ENCODE peak calls at places on chromosomes 13 and 19, in eight cellular contexts. X is neural crest cell; F is stimulated activated CD4-positive, alpha-beta T cell treated with anti-CD3 and anti-CD28 coated beads, Interleukin-15, amount 100 ng/mL, for 1 hour; R is CD4-positive, alpha-beta T cell; S is ELF-1; I is NCI-H510A treated with DMSO at 0.1 percent for 48 hours; T is activated CD4-positive, alpha-beta T cell treated with anti-CD3 and anti-CD28 coated beads, Interleukin-2, amount 50 U/mL, for 4 hours; A is NCI-H1417. P is an unnamed sample.

GRCh38 chr19:16143399-16144215 is at the start of gene HSH2D:
- DNase-seq in X (no peak), F (peak), R (peak), S (peak), I (peak), T (peak), A (peak), P (peak)

GRCh38 chr13:77016888-77017623 is 9.9 kb downstream of the FBXL3 start:
- DNase-seq in X (no peak), F (no peak), R (no peak), S (no peak), I (no peak), T (no peak), A (no peak), P (no peak)

GRCh38 chr19:58558623-58559274 is 338 bp upstream of the UBE2M start:
- DNase-seq in X (peak), F (peak), R (peak), S (peak), I (no peak), T (peak), A (no peak), P (peak)

GRCh38 chr13:73168993-73169401 is 110.2 kb downstream of the KLF5 start:
- DNase-seq in X (no peak), F (no peak), R (no peak), S (peak), I (no peak), T (no peak), A (no peak), P (no peak)

GRCh38 chr19:55585658-55586339 is 5.2 kb upstream of the ZNF579 start:
- DNase-seq in X (peak), F (no peak), R (no peak), S (peak), I (peak), T (no peak), A (peak), P (no peak)

GRCh38 chr13:44303681-44304432 is 69.8 kb upstream of the SERP2 start:
- DNase-seq in X (no peak), F (no peak), R (no peak), S (no peak), I (no peak), T (no peak), A (no peak), P (peak)

GRCh38 chr19:55691561-55692481 is 16.8 kb downstream of the EPN1 start:
- DNase-seq in X (no peak), F (no peak), R (no peak), S (no peak), I (no peak), T (no peak), A (no peak), P (peak)

GRCh38 chr19:1266116-1266817 is 2.9 kb upstream of the CIRBP start:
- DNase-seq in X (peak), F (peak), R (peak), S (peak), I (peak), T (peak), A (peak), P (no peak)

GRCh38 chr13:28492527-28493367 is 2.2 kb downstream of the FLT1 start:
- DNase-seq in X (no peak), F (no peak), R (no peak), S (no peak), I (no peak), T (no peak), A (no peak), P (no peak)

GRCh38 chr13:40818926-40819325 is 29.5 kb downstream of the SLC25A15 start:
- DNase-seq in X (no peak), F (no peak), R (no peak), S (no peak), I (no peak), T (no peak), A (no peak), P (no peak)

GRCh38 chr19:11169896-11170678 is 14.5 kb upstream of the SPC24 start:
- DNase-seq in X (no peak), F (no peak), R (no peak), S (no peak), I (no peak), T (no peak), A (no peak), P (no peak)

GRCh38 chr19:7004313-7004931 is 16.8 kb downstream of the MBD3L2B start:
- DNase-seq in X (peak), F (no peak), R (no peak), S (no peak), I (peak), T (no peak), A (no peak), P (no peak)

GRCh38 chr19:39411832-39412099 is 703 bp upstream of the PLEKHG2 start:
- DNase-seq in X (peak), F (peak), R (peak), S (no peak), I (peak), T (peak), A (peak), P (peak)

GRCh38 chr13:104577029-104577820 is 1511.0 kb upstream of the SLC10A2 start:
- DNase-seq in X (no peak), F (no peak), R (no peak), S (no peak), I (no peak), T (no peak), A (no peak), P (no peak)